ENCODE peak calls at places on chromosomes 1 and 21, in seven cellular contexts. P is body of pancreas, F is Peyer's patch, Z is right lobe of liver, I is A549, V is esophagus squamous epithelium, D is breast epithelium. B is an unnamed sample.
A peak's percentile ranks its signal among the peaks of the same experiment; 100 is the strongest.

GRCh38 chr1:151619489-151620093 is 7.7 kb downstream of the SNX27 start:
- DNase-seq in P (no peak), V (no peak), Z (no peak), I (no peak), F (no peak), D (no peak), B (peak; percentile 88)

GRCh38 chr1:75394386-75395139 is 216.4 kb downstream of the SLC44A5 start:
- DNase-seq in I (no peak), V (no peak), D (no peak), P (no peak), Z (no peak), F (no peak), B (no peak)

GRCh38 chr1:213231795-213232231 is 180.8 kb downstream of the RPS6KC1 start:
- DNase-seq in P (no peak), I (no peak), F (no peak), D (no peak), Z (no peak), V (no peak), B (peak; percentile 48)

GRCh38 chr1:100100202-100100601 is 32.5 kb downstream of the SASS6 start:
- DNase-seq in P (no peak), I (no peak), D (no peak), Z (no peak), V (no peak), F (no peak), B (peak; percentile 82)

GRCh38 chr1:194024659-194025058 is 838.2 kb upstream of the B3GALT2 start:
- DNase-seq in I (no peak), Z (no peak), P (no peak), V (no peak), D (no peak), F (no peak), B (peak; percentile 81)

GRCh38 chr1:53061123-53061858 is 722 bp upstream of the PODN start:
- DNase-seq in F (peak; percentile 41), P (no peak), I (no peak), D (no peak), Z (no peak), V (no peak), B (no peak)

GRCh38 chr1:29649375-29650040 is 413.2 kb downstream of the PTPRU start:
- DNase-seq in F (peak; percentile 13), D (no peak), I (no peak), Z (peak; percentile 28), V (no peak), P (peak; percentile 5), B (no peak)

GRCh38 chr1:30877205-30877912 is 31.2 kb downstream of the SDC3 start:
- DNase-seq in V (no peak), P (peak; percentile 36), Z (peak; percentile 63), F (peak; percentile 77), D (no peak), I (no peak), B (peak; percentile 87)

GRCh38 chr1:30748098-30748698 is 9.4 kb downstream of the LAPTM5 start:
- DNase-seq in I (no peak), P (no peak), Z (no peak), D (no peak), V (no peak), F (no peak), B (no peak)

GRCh38 chr1:65254320-65255087 is 54.8 kb upstream of the DNAJC6 start:
- DNase-seq in I (peak; percentile 61), Z (peak; percentile 85), P (peak; percentile 84), V (no peak), D (peak; percentile 68), F (peak; percentile 92), B (peak; percentile 30)

GRCh38 chr1:221309711-221310110 is 430.5 kb downstream of the HLX start:
- DNase-seq in P (no peak), I (no peak), V (no peak), Z (no peak), D (no peak), F (no peak), B (no peak)

GRCh38 chr1:240399381-240399780 is 212.6 kb downstream of the GREM2 start:
- DNase-seq in D (no peak), V (no peak), F (no peak), P (no peak), Z (no peak), I (no peak), B (peak; percentile 95)

GRCh38 chr1:7535016-7535415 is 236.1 kb upstream of the VAMP3 start:
- DNase-seq in Z (no peak), I (no peak), V (no peak), D (no peak), P (no peak), F (no peak), B (no peak)

GRCh38 chr1:203085528-203086406 is at the start of gene MYOG:
- DNase-seq in I (no peak), Z (no peak), D (no peak), F (no peak), V (no peak), P (no peak), B (no peak)

GRCh38 chr1:212108981-212109380 is 73.4 kb downstream of the DTL start:
- DNase-seq in I (no peak), P (no peak), D (no peak), V (no peak), F (no peak), Z (no peak), B (no peak)

GRCh38 chr21:17577701-17578100 is 35.0 kb downstream of the BTG3 start:
- DNase-seq in Z (no peak), D (no peak), F (no peak), I (no peak), P (no peak), V (no peak), B (no peak)

GRCh38 chr1:206456577-206457375 is 13.5 kb upstream of the IKBKE start:
- DNase-seq in F (no peak), D (no peak), P (no peak), I (no peak), Z (no peak), V (no peak), B (no peak)

GRCh38 chr1:205321109-205321958 is at the start of gene NUAK2:
- DNase-seq in I (peak; percentile 92), Z (peak; percentile 97), F (peak; percentile 98), V (peak; percentile 51), P (peak; percentile 93), D (peak; percentile 83), B (peak; percentile 90)

GRCh38 chr1:183432548-183432875 is 14.3 kb upstream of the NMNAT2 start:
- DNase-seq in V (no peak), Z (no peak), I (no peak), D (no peak), F (no peak), P (no peak), B (no peak)

GRCh38 chr1:216181590-216181989 is 241.7 kb downstream of the USH2A start:
- DNase-seq in I (no peak), Z (no peak), F (no peak), D (no peak), V (no peak), P (no peak), B (no peak)

GRCh38 chr1:117652421-117652820 is 46.6 kb downstream of the TENT5C start:
- DNase-seq in Z (no peak), V (no peak), P (no peak), I (no peak), D (no peak), F (peak; percentile 29), B (peak; percentile 20)

GRCh38 chr1:180586671-180587155 is 27.9 kb downstream of the OVAAL start:
- DNase-seq in P (peak; percentile 90), I (peak; percentile 52), V (no peak), Z (no peak), D (no peak), F (no peak), B (peak; percentile 80)

GRCh38 chr21:45427331-45428271 is 22.6 kb downstream of the COL18A1 start:
- DNase-seq in P (peak; percentile 83), D (no peak), V (no peak), Z (no peak), F (peak; percentile 63), I (peak; percentile 92), B (peak; percentile 98)

GRCh38 chr1:221274373-221274772 is 395.1 kb downstream of the HLX start:
- DNase-seq in F (no peak), D (no peak), V (no peak), P (no peak), Z (no peak), I (no peak), B (no peak)

GRCh38 chr1:84280908-84281307 is 20.6 kb upstream of the SAMD13 start:
- DNase-seq in I (no peak), F (no peak), D (no peak), Z (no peak), P (no peak), V (no peak), B (no peak)

GRCh38 chr1:207223162-207223561 is 98.3 kb upstream of the CD55 start:
- DNase-seq in F (no peak), P (no peak), I (no peak), V (no peak), D (no peak), Z (no peak), B (no peak)

GRCh38 chr1:169245706-169246105 is 121.9 kb downstream of the NME7 start:
- DNase-seq in I (no peak), P (no peak), Z (no peak), F (no peak), V (no peak), D (no peak), B (no peak)

GRCh38 chr1:20787775-20788488 is 825 bp upstream of the HP1BP3 start:
- DNase-seq in P (peak; percentile 31), F (no peak), D (no peak), Z (no peak), V (no peak), I (peak; percentile 9), B (peak; percentile 70)

GRCh38 chr1:206687915-206688442 is 3.3 kb downstream of the MAPKAPK2 start:
- DNase-seq in Z (no peak), I (no peak), V (no peak), F (no peak), P (no peak), D (no peak), B (peak; percentile 67)

GRCh38 chr1:174736831-174737230 is 262.9 kb upstream of the CACYBP start:
- DNase-seq in F (no peak), I (no peak), Z (no peak), D (no peak), V (no peak), P (no peak), B (no peak)

GRCh38 chr1:174734270-174734669 is 265.5 kb upstream of the CACYBP start:
- DNase-seq in F (no peak), I (no peak), D (no peak), V (no peak), P (no peak), Z (no peak), B (no peak)
- TF ChIP-seq POLR2A in F (no peak), I (no peak), D (no peak), V (no peak), P (no peak), Z (no peak), B (no peak)

GRCh38 chr1:11979818-11980675 is at the start of gene MFN2:
- DNase-seq in V (peak; percentile 86), Z (peak; percentile 98), I (peak; percentile 92), D (peak; percentile 90), P (peak; percentile 97), F (peak; percentile 98), B (peak; percentile 97)
- TF ChIP-seq POLR2A in V (peak; percentile 57), Z (peak; percentile 76), I (peak; percentile 54), D (no peak), P (peak; percentile 62), F (peak; percentile 88), B (peak; percentile 66)

GRCh38 chr21:38805282-38806152 is at the start of gene ETS2:
- DNase-seq in V (peak; percentile 60), D (peak; percentile 82), Z (peak; percentile 95), P (peak; percentile 89), F (peak; percentile 94), I (peak; percentile 56), B (peak; percentile 92)
- TF ChIP-seq POLR2A in V (peak; percentile 98), D (peak; percentile 58), Z (peak; percentile 96), P (peak; percentile 97), F (peak; percentile 96), I (peak; percentile 89), B (peak; percentile 98)

GRCh38 chr1:25566186-25566729 is 22.9 kb downstream of the LDLRAP1 start:
- DNase-seq in I (no peak), P (no peak), D (no peak), Z (no peak), V (no peak), F (no peak), B (no peak)
- TF ChIP-seq POLR2A in I (no peak), P (no peak), D (no peak), Z (no peak), V (no peak), F (no peak), B (no peak)